ENCODE peak calls at places on chromosomes 12 and 14, in four cellular contexts. R, W, B and Z are unnamed samples.

GRCh38 chr12:32102234-32102633 is 4.4 kb upstream of the BICD1 start:
- DNase-seq in R (no peak), W (no peak), B (no peak), Z (peak)

GRCh38 chr12:71763682-71764379 is 9.2 kb downstream of the RAB21 start:
- DNase-seq in R (peak), W (peak), B (no peak), Z (no peak)

GRCh38 chr14:104532191-104532555 is 47.4 kb upstream of the C14orf180 start:
- DNase-seq in R (peak), W (no peak), B (no peak), Z (no peak)

GRCh38 chr12:127923501-127923900 is 343.5 kb upstream of the TMEM132C start:
- DNase-seq in R (no peak), W (no peak), B (no peak), Z (no peak)

GRCh38 chr12:121792607-121793500 is 634 bp downstream of the RHOF start:
- DNase-seq in R (no peak), W (no peak), B (no peak), Z (no peak)

GRCh38 chr14:91233936-91234790 is 10.3 kb downstream of the GPR68 start:
- DNase-seq in R (no peak), W (no peak), B (no peak), Z (no peak)

GRCh38 chr12:130764073-130764472 is 48.0 kb upstream of the RIMBP2 start:
- DNase-seq in R (peak), W (no peak), B (peak), Z (peak)

GRCh38 chr12:21073822-21074460 is 57.1 kb upstream of the SLCO1B1 start:
- DNase-seq in R (peak), W (peak), B (peak), Z (peak)

GRCh38 chr12:98146043-98146442 is 369.3 kb upstream of the TMPO start:
- DNase-seq in R (no peak), W (no peak), B (no peak), Z (no peak)

GRCh38 chr12:32542550-32543229 is 136.4 kb upstream of the DNM1L start:
- DNase-seq in R (no peak), W (no peak), B (no peak), Z (no peak)

GRCh38 chr14:61033851-61034250 is 52.8 kb downstream of the SLC38A6 start:
- DNase-seq in R (no peak), W (no peak), B (no peak), Z (peak)

GRCh38 chr14:81401420-81402122 is 1.4 kb upstream of the STON2 start:
- DNase-seq in R (peak), W (peak), B (peak), Z (peak)

GRCh38 chr12:29282452-29282851 is 98.5 kb downstream of the ERGIC2 start:
- DNase-seq in R (no peak), W (no peak), B (no peak), Z (no peak)

GRCh38 chr14:93906341-93907329 is 20.5 kb upstream of the FAM181A start:
- DNase-seq in R (peak), W (peak), B (peak), Z (peak)

GRCh38 chr12:109759595-109759994 is 46.0 kb downstream of the FAM222A start:
- DNase-seq in R (no peak), W (no peak), B (no peak), Z (no peak)

GRCh38 chr12:70366581-70367267 is 634 bp downstream of the KCNMB4 start:
- DNase-seq in R (peak), W (peak), B (peak), Z (peak)

GRCh38 chr14:67410313-67410712 is 1.7 kb downstream of the PLEK2 start:
- DNase-seq in R (no peak), W (no peak), B (no peak), Z (no peak)

GRCh38 chr14:35159742-35160409 is 37.5 kb downstream of the PRORP start:
- DNase-seq in R (peak), W (peak), B (peak), Z (peak)

GRCh38 chr14:25389948-25390347 is 340.0 kb upstream of the STXBP6 start:
- DNase-seq in R (no peak), W (no peak), B (no peak), Z (no peak)

GRCh38 chr12:58341791-58342190 is 400.4 kb downstream of the ATP23 start:
- DNase-seq in R (no peak), W (no peak), B (no peak), Z (peak)

GRCh38 chr14:90091393-90091792 is 29.6 kb downstream of the KCNK13 start:
- DNase-seq in R (no peak), W (peak), B (no peak), Z (peak)

GRCh38 chr12:117830471-117830870 is 138.3 kb downstream of the KSR2 start:
- DNase-seq in R (peak), W (no peak), B (no peak), Z (peak)

GRCh38 chr12:103456006-103456405 is 39.8 kb downstream of the C12orf42 start:
- DNase-seq in R (no peak), W (no peak), B (no peak), Z (no peak)

GRCh38 chr12:54891717-54892478 is 37.6 kb downstream of the MUCL1 start:
- DNase-seq in R (no peak), W (peak), B (peak), Z (no peak)

GRCh38 chr12:54017027-54017788 is 8.4 kb downstream of the HOXC8 start:
- DNase-seq in R (peak), W (no peak), B (peak), Z (no peak)

GRCh38 chr12:95215925-95216324 is 1.3 kb downstream of the FGD6 start:
- DNase-seq in R (peak), W (peak), B (peak), Z (peak)

GRCh38 chr12:54136844-54137580 is 51.8 kb downstream of the SMUG1 start:
- DNase-seq in R (no peak), W (no peak), B (no peak), Z (peak)

GRCh38 chr14:24367506-24368214 is at the start of gene NFATC4:
- DNase-seq in R (no peak), W (peak), B (peak), Z (peak)

GRCh38 chr12:85029456-85029855 is 6.6 kb downstream of the TSPAN19 start:
- DNase-seq in R (peak), W (no peak), B (peak), Z (peak)

GRCh38 chr14:84591827-84592540 is 938.0 kb upstream of the FLRT2 start:
- DNase-seq in R (no peak), W (no peak), B (no peak), Z (no peak)

GRCh38 chr12:49518914-49519573 is 19.8 kb upstream of the KCNH3 start:
- DNase-seq in R (no peak), W (peak), B (no peak), Z (no peak)

GRCh38 chr14:77184396-77185092 is 2.9 kb downstream of the TMEM63C start:
- DNase-seq in R (no peak), W (no peak), B (no peak), Z (no peak)

GRCh38 chr12:50985322-50985721 is 33.0 kb downstream of the HIGD1C start:
- DNase-seq in R (peak), W (peak), B (no peak), Z (peak)

GRCh38 chr14:80996049-80996901 is 40.9 kb downstream of the TSHR start:
- DNase-seq in R (peak), W (peak), B (peak), Z (peak)

GRCh38 chr14:101477648-101478047 is 83.6 kb upstream of the DIO3 start:
- DNase-seq in R (no peak), W (no peak), B (no peak), Z (no peak)

GRCh38 chr12:14948672-14949071 is 10.3 kb upstream of the ERP27 start:
- DNase-seq in R (peak), W (peak), B (peak), Z (peak)

GRCh38 chr14:26478967-26479366 is 118.9 kb downstream of the NOVA1 start:
- DNase-seq in R (no peak), W (no peak), B (no peak), Z (no peak)

GRCh38 chr12:100493371-100494012 is 19.8 kb downstream of the NR1H4 start:
- DNase-seq in R (no peak), W (no peak), B (no peak), Z (no peak)

GRCh38 chr12:28164644-28165313 is 25.5 kb upstream of the CCDC91 start:
- DNase-seq in R (peak), W (no peak), B (peak), Z (no peak)

GRCh38 chr14:54609576-54609975 is 42.6 kb downstream of the SAMD4A start:
- DNase-seq in R (no peak), W (no peak), B (no peak), Z (no peak)
- TF ChIP-seq CTCF in R (no peak), W (no peak), B (no peak), Z (no peak)

GRCh38 chr14:45664668-45665356 is 411.8 kb upstream of the MIS18BP1 start:
- DNase-seq in R (no peak), W (no peak), B (peak), Z (no peak)
- TF ChIP-seq CTCF in R (peak), W (peak), B (no peak), Z (no peak)

GRCh38 chr12:105330938-105331804 is 680 bp downstream of the C12orf75 start:
- DNase-seq in R (peak), W (peak), B (peak), Z (no peak)
- TF ChIP-seq CTCF in R (no peak), W (no peak), B (no peak), Z (no peak)

GRCh38 chr14:106378191-106378590 is 851.8 kb downstream of the TMEM121 start:
- DNase-seq in R (no peak), W (no peak), B (no peak), Z (no peak)
- TF ChIP-seq CTCF in R (no peak), W (no peak), B (no peak), Z (no peak)

GRCh38 chr12:3150820-3151590 is 73.8 kb downstream of the TSPAN9 start:
- DNase-seq in R (no peak), W (no peak), B (no peak), Z (peak)
- TF ChIP-seq CTCF in R (no peak), W (no peak), B (no peak), Z (no peak)

DNA sequence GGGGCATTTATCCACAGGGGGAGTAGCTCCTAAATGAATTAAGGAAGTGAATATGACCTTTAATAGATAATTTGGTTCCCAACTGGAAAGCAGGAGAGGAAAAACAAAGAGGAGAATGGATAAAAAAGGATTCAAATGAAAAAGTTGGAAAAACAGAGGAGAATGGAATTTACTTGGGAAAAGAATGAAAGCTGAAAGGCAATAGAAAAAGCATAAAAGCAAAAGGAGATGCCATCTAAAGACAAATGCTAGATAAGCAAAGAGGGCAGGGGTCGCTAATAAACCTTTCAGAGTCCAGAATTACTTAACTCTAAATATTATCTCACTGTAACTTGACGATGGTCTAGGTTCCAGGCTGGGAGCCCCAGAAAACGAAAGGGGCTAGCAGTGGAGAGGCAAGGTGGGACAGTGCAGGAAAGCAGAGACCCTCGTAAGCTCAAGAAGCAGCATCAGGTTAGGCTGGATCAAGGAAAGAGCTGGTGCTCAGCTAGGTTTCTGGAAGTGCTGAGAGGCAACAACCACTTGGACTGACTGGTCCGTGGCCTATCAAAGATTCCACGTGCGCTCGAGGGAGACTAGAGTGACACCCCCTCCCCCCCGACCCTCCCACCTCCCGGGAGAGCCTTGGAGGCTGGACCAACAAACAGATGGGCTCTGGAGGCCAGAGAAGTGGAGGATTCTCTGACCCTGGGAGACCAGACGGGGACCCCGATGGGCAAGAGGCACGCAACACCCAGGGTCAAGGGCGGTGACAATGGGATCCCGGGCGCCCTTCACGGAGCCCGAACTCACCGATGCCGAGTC is 1.2 kb downstream of the SLC2A13 start:
- DNase-seq in R (peak), W (no peak), B (peak), Z (no peak)
- TF ChIP-seq CTCF in R (no peak), W (no peak), B (no peak), Z (no peak)